ENCODE peak calls at places on chromosomes 3 and 15, in five cellular contexts. N is IMR-90, K is SK-N-SH, D is GM12878, F is K562. L is an unnamed sample.

GRCh38 chr3:190182418-190183043 is 61.8 kb upstream of the P3H2 start:
- DNase-seq in N (peak), K (no peak), D (no peak), F (no peak), L (peak)

GRCh38 chr3:161042023-161042501 is 63.1 kb downstream of the B3GALNT1 start:
- DNase-seq in N (no peak), K (no peak), D (no peak), F (no peak), L (peak)

GRCh38 chr15:55707523-55707922 is 35.4 kb downstream of the PRTG start:
- DNase-seq in N (no peak), K (no peak), D (no peak), F (no peak), L (no peak)

GRCh38 chr15:62344806-62345539 is 179.9 kb upstream of the C2CD4B start:
- DNase-seq in N (peak), K (peak), D (peak), F (peak), L (peak)

GRCh38 chr15:34841220-34841841 is 46.0 kb upstream of the ACTC1 start:
- DNase-seq in N (peak), K (no peak), D (no peak), F (no peak), L (no peak)

GRCh38 chr3:76735153-76735552 is 304.7 kb upstream of the ROBO2 start:
- DNase-seq in N (no peak), K (no peak), D (no peak), F (no peak), L (no peak)

GRCh38 chr3:143657391-143657790 is 190.9 kb downstream of the SLC9A9 start:
- DNase-seq in N (no peak), K (no peak), D (no peak), F (no peak), L (no peak)

GRCh38 chr15:72169236-72169920 is 28.2 kb downstream of the GRAMD2A start:
- DNase-seq in N (no peak), K (no peak), D (no peak), F (no peak), L (no peak)

GRCh38 chr3:16906679-16907078 is 21.9 kb downstream of the PLCL2 start:
- DNase-seq in N (peak), K (no peak), D (no peak), F (peak), L (peak)

GRCh38 chr3:123140591-123140990 is 61.2 kb upstream of the SEC22A start:
- DNase-seq in N (no peak), K (no peak), D (no peak), F (no peak), L (no peak)

GRCh38 chr3:128624526-128625138 is 26.0 kb downstream of the RPN1 start:
- DNase-seq in N (no peak), K (no peak), D (no peak), F (no peak), L (no peak)

GRCh38 chr3:185733980-185734724 is 90.7 kb downstream of the IGF2BP2 start:
- DNase-seq in N (peak), K (peak), D (no peak), F (peak), L (peak)

GRCh38 chr3:189898559-189899153 is 222.0 kb downstream of the P3H2 start:
- DNase-seq in N (no peak), K (no peak), D (no peak), F (no peak), L (no peak)

GRCh38 chr15:66946578-66947164 is 118.7 kb upstream of the SMAD3 start:
- DNase-seq in N (peak), K (peak), D (peak), F (peak), L (peak)

GRCh38 chr3:95899494-95899893 is 914.9 kb upstream of the EPHA6 start:
- DNase-seq in N (peak), K (no peak), D (no peak), F (no peak), L (no peak)

GRCh38 chr3:169556909-169557308 is 106.6 kb downstream of the MECOM start:
- DNase-seq in N (no peak), K (no peak), D (no peak), F (no peak), L (no peak)

GRCh38 chr3:4750306-4751056 is 228.8 kb upstream of the BHLHE40 start:
- DNase-seq in N (peak), K (no peak), D (no peak), F (no peak), L (no peak)

GRCh38 chr15:24848050-24848449 is 106.7 kb upstream of the SNRPN start:
- DNase-seq in N (peak), K (peak), D (no peak), F (no peak), L (peak)

GRCh38 chr3:65438612-65439011 is 600.1 kb downstream of the MAGI1 start:
- DNase-seq in N (no peak), K (no peak), D (no peak), F (no peak), L (no peak)

GRCh38 chr15:52523192-52523591 is 5.5 kb downstream of the MYO5A start:
- DNase-seq in N (peak), K (no peak), D (no peak), F (no peak), L (no peak)

GRCh38 chr15:83364541-83364940 is 80.1 kb upstream of the BNC1 start:
- DNase-seq in N (no peak), K (no peak), D (no peak), F (no peak), L (no peak)

GRCh38 chr3:136621628-136622027 is 130.6 kb downstream of the STAG1 start:
- DNase-seq in N (peak), K (no peak), D (no peak), F (no peak), L (no peak)

GRCh38 chr3:182971637-182972036 is 8.7 kb downstream of the DCUN1D1 start:
- DNase-seq in N (peak), K (no peak), D (no peak), F (no peak), L (no peak)

GRCh38 chr15:66169625-66170024 is 83.9 kb downstream of the MEGF11 start:
- DNase-seq in N (no peak), K (no peak), D (no peak), F (peak), L (no peak)

GRCh38 chr3:115996420-115997108 is 373.3 kb downstream of the GAP43 start:
- DNase-seq in N (peak), K (no peak), D (no peak), F (no peak), L (peak)

GRCh38 chr15:29086891-29087290 is 182.7 kb downstream of the NSMCE3 start:
- DNase-seq in N (no peak), K (no peak), D (no peak), F (no peak), L (no peak)

GRCh38 chr15:100049483-100049882 is 292.3 kb downstream of the ADAMTS17 start:
- DNase-seq in N (no peak), K (no peak), D (no peak), F (no peak), L (no peak)

GRCh38 chr15:63492541-63493077 is 11.8 kb upstream of the USP3 start:
- DNase-seq in N (peak), K (no peak), D (no peak), F (no peak), L (no peak)

GRCh38 chr3:115698851-115699535 is 75.7 kb downstream of the GAP43 start:
- DNase-seq in N (peak), K (peak), D (no peak), F (no peak), L (no peak)

GRCh38 chr3:159416854-159417253 is 571.8 kb upstream of the IL12A start:
- DNase-seq in N (peak), K (no peak), D (no peak), F (no peak), L (no peak)

GRCh38 chr15:50576156-50576555 is 29.7 kb upstream of the USP50 start:
- DNase-seq in N (no peak), K (no peak), D (no peak), F (no peak), L (no peak)

GRCh38 chr3:99883693-99884092 is 66.0 kb downstream of the CMSS1 start:
- DNase-seq in N (no peak), K (no peak), D (no peak), F (no peak), L (no peak)

GRCh38 chr3:58306662-58307286 is 454 bp downstream of the HTD2 start:
- DNase-seq in N (peak), K (peak), D (no peak), F (peak), L (peak)

GRCh38 chr3:19213608-19214220 is 65.4 kb downstream of the KCNH8 start:
- DNase-seq in N (no peak), K (no peak), D (no peak), F (no peak), L (no peak)

GRCh38 chr15:86006546-86006945 is 73.1 kb upstream of the AGBL1 start:
- DNase-seq in N (no peak), K (no peak), D (no peak), F (no peak), L (no peak)

GRCh38 chr3:150738688-150739087 is 24.3 kb downstream of the SIAH2 start:
- DNase-seq in N (no peak), K (no peak), D (no peak), F (peak), L (no peak)

GRCh38 chr3:150739200-150739863 is 23.6 kb downstream of the SIAH2 start:
- DNase-seq in N (no peak), K (no peak), D (no peak), F (no peak), L (no peak)

GRCh38 chr3:150736903-150737832 is 25.8 kb downstream of the SIAH2 start:
- DNase-seq in N (no peak), K (no peak), D (no peak), F (no peak), L (no peak)

GRCh38 chr3:150736316-150736719 is 26.7 kb downstream of the SIAH2 start:
- DNase-seq in N (no peak), K (no peak), D (no peak), F (no peak), L (no peak)

DNA sequence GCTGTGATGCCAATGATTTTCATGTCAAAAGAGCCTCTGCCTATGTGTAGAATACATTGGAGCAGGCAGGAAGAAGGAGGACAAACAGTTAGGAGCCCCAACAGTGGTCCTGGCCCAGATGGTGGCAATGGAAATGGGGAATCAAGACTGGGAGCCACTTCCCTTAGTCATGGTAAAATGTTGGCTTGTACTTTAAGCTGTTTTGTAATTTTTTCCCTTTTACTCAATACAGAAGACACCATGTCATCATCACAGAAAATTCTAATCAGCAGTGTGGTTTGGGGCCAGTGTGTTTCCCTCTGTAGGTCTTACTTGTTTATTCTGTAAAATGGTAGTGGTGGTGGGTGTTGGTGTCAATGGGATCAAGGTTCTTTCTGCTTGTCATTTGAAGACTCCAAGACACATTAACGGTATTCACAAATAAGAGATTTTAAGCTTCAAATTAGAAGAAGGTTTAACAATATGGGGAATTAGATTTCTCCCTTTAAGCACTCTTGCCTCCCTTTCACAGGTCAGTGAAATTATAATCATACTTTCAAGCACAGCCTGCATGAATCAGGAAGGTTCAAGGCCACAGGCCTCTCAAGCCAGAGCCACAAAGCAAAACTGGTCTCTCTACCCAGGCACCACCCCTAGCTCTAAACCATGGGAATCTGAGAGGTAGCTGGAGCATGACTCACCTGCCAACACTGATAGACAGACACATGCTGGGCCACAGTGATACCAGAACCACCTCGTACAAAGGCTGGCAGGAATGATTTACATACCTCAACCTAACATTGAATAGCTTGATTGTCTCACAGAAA is 24.9 kb downstream of the SIAH2 start:
- DNase-seq in N (peak), K (no peak), D (peak), F (peak), L (no peak)
- TF ChIP-seq RCOR1 in N (no peak), K (no peak), D (no peak), F (peak), L (no peak)

GRCh38 chr3:72242326-72242725 is 457.4 kb upstream of the PROK2 start:
- DNase-seq in N (no peak), K (no peak), D (no peak), F (no peak), L (no peak)
- TF ChIP-seq RCOR1 in N (no peak), K (no peak), D (no peak), F (no peak), L (no peak)

GRCh38 chr15:96553006-96553405 is 222.5 kb downstream of the NR2F2 start:
- DNase-seq in N (no peak), K (no peak), D (no peak), F (no peak), L (no peak)

GRCh38 chr15:96551722-96552121 is 221.2 kb downstream of the NR2F2 start:
- DNase-seq in N (no peak), K (no peak), D (no peak), F (no peak), L (no peak)

GRCh38 chr15:96554541-96554940 is 224.0 kb downstream of the NR2F2 start:
- DNase-seq in N (no peak), K (no peak), D (no peak), F (no peak), L (no peak)

GRCh38 chr15:96553451-96553850 is 223.0 kb downstream of the NR2F2 start:
- DNase-seq in N (no peak), K (no peak), D (no peak), F (no peak), L (no peak)

GRCh38 chr15:96553931-96554330 is 223.4 kb downstream of the NR2F2 start:
- DNase-seq in N (no peak), K (no peak), D (no peak), F (no peak), L (no peak)
- TF ChIP-seq RCOR1 in N (no peak), K (no peak), D (no peak), F (no peak), L (no peak)

GRCh38 chr15:38005949-38006800 is 71.7 kb downstream of the TMCO5A start:
- DNase-seq in N (peak), K (no peak), D (no peak), F (no peak), L (no peak)
- TF ChIP-seq RCOR1 in N (no peak), K (no peak), D (no peak), F (no peak), L (no peak)

GRCh38 chr3:72887723-72888545 is at the start of gene GXYLT2:
- DNase-seq in N (peak), K (peak), D (no peak), F (peak), L (peak)
- TF ChIP-seq RCOR1 in N (no peak), K (peak), D (no peak), F (no peak), L (no peak)

GRCh38 chr15:76060098-76060989 is 559 bp downstream of the TMEM266 start:
- DNase-seq in N (no peak), K (no peak), D (peak), F (no peak), L (no peak)
- TF ChIP-seq RCOR1 in N (no peak), K (no peak), D (no peak), F (no peak), L (no peak)

DNA sequence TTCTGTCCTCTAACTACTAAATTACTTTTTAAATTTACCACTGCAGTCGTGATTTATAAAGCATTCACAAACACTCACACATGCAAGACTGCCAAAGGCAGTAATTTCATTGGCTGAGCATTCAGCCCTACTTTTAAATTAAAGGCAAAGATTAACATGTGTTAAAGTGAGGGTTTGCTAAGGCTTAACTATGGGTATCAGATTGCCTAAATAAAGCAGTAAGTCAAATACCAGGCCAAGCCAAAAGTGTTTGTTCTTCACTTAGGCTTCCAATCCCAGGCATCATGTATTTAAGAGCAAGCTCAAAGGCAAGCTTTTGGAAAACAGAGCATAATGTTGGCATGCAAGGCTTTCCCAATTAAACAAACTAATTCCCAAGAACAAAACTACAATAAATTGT is 187.3 kb downstream of the SUCNR1 start:
- DNase-seq in N (no peak), K (no peak), D (no peak), F (no peak), L (no peak)
- TF ChIP-seq RCOR1 in N (no peak), K (no peak), D (no peak), F (no peak), L (no peak)

GRCh38 chr3:54949491-54950044 is 21.7 kb upstream of the LRTM1 start:
- DNase-seq in N (no peak), K (no peak), D (no peak), F (no peak), L (no peak)
- TF ChIP-seq RCOR1 in N (no peak), K (no peak), D (no peak), F (no peak), L (no peak)

GRCh38 chr15:46676233-46677206 is 1040.8 kb upstream of the SEMA6D start:
- DNase-seq in N (no peak), K (no peak), D (no peak), F (no peak), L (no peak)
- TF ChIP-seq RCOR1 in N (no peak), K (no peak), D (no peak), F (no peak), L (no peak)

L was measured in A549.